ENCODE peak calls at places on chromosomes 16 and 17, in eight cellular contexts. P, L, V, K, U, B, T and C are unnamed samples.

GRCh38 chr16:2516391-2517240 is 2.9 kb downstream of the ATP6V0C start:
- DNase-seq in L (no peak), T (peak), V (no peak), U (no peak), K (peak), B (no peak), P (no peak), C (no peak)

GRCh38 chr17:62859146-62859545 is 51.0 kb upstream of the MARCHF10 start:
- DNase-seq in P (no peak), U (peak), L (no peak), K (no peak), V (no peak), B (no peak), T (no peak), C (no peak)

GRCh38 chr16:27470567-27471431 is 68.8 kb downstream of the IL21R start:
- DNase-seq in V (no peak), P (no peak), L (no peak), K (no peak), B (no peak), U (peak), T (peak), C (no peak)

GRCh38 chr17:40485851-40486512 is 15.4 kb downstream of the TNS4 start:
- DNase-seq in B (no peak), T (peak), K (no peak), U (peak), L (no peak), V (peak), P (no peak), C (no peak)

GRCh38 chr17:58741121-58741625 is 14.5 kb upstream of the PPM1E start:
- DNase-seq in B (no peak), L (no peak), K (no peak), P (no peak), V (peak), U (peak), T (peak), C (no peak)

GRCh38 chr16:2471016-2471652 is at the start of gene NTN3:
- DNase-seq in K (peak), U (no peak), T (no peak), P (no peak), B (no peak), L (no peak), V (no peak), C (peak)

GRCh38 chr17:67258836-67259468 is 14.0 kb upstream of the HELZ start:
- DNase-seq in U (no peak), K (no peak), P (peak), B (no peak), T (no peak), V (no peak), L (no peak), C (no peak)

GRCh38 chr17:7438050-7438614 is 1.2 kb upstream of the FGF11 start:
- DNase-seq in T (peak), P (peak), K (peak), U (no peak), B (peak), V (no peak), L (peak), C (no peak)

GRCh38 chr16:21084631-21085235 is 65.9 kb downstream of the DNAH3 start:
- DNase-seq in V (no peak), U (no peak), P (no peak), L (no peak), K (no peak), T (no peak), B (no peak), C (no peak)

GRCh38 chr17:60364006-60364405 is 27.9 kb downstream of the USP32 start:
- DNase-seq in V (no peak), U (no peak), L (no peak), B (no peak), T (no peak), K (no peak), P (no peak), C (no peak)

GRCh38 chr16:50152807-50153647 is at the start of gene TENT4B:
- DNase-seq in T (peak), K (peak), B (peak), U (peak), V (peak), L (peak), P (peak), C (peak)

GRCh38 chr17:32558328-32558955 is 71.6 kb downstream of the CDK5R1 start:
- DNase-seq in K (no peak), V (no peak), L (no peak), P (no peak), B (peak), U (no peak), T (no peak), C (no peak)

GRCh38 chr17:74767111-74767516 is 9.0 kb downstream of the NAT9 start:
- DNase-seq in U (no peak), P (peak), T (no peak), B (no peak), K (no peak), V (no peak), L (no peak), C (no peak)